ENCODE peak calls at places on chromosomes 13 and 19, in ten cellular contexts. N, A, K, L, G, U, Y, O, D and F are unnamed samples.

GRCh38 chr13:74575729-74576125 is 441.5 kb upstream of the KLF12 start:
- DNase-seq in N (peak), A (peak), K (peak), L (peak), G (peak), U (peak), Y (peak), O (no peak), D (peak), F (peak)

GRCh38 chr19:34409189-34410164 is 5.3 kb downstream of the PDCD2L start:
- DNase-seq in N (no peak), A (no peak), K (peak), L (no peak), G (no peak), U (no peak), Y (no peak), O (no peak), D (no peak), F (no peak)

GRCh38 chr13:101917475-101917810 is 465.0 kb downstream of the ITGBL1 start:
- DNase-seq in N (no peak), A (no peak), K (no peak), L (no peak), G (no peak), U (no peak), Y (no peak), O (no peak), D (no peak), F (no peak)

GRCh38 chr13:20174656-20175405 is 14.0 kb upstream of the GJA3 start:
- DNase-seq in N (peak), A (peak), K (peak), L (no peak), G (no peak), U (peak), Y (peak), O (peak), D (no peak), F (peak)

GRCh38 chr13:97125051-97125809 is 96.9 kb upstream of the MBNL2 start:
- DNase-seq in N (peak), A (no peak), K (peak), L (no peak), G (no peak), U (no peak), Y (no peak), O (no peak), D (no peak), F (peak)

GRCh38 chr13:27110056-27110746 is 61.4 kb downstream of the USP12 start:
- DNase-seq in N (no peak), A (no peak), K (no peak), L (no peak), G (no peak), U (no peak), Y (no peak), O (no peak), D (no peak), F (no peak)

GRCh38 chr13:86591862-86592261 is 792.6 kb upstream of the SLITRK6 start:
- DNase-seq in N (peak), A (no peak), K (no peak), L (no peak), G (no peak), U (no peak), Y (no peak), O (peak), D (no peak), F (no peak)

GRCh38 chr19:11091343-11092153 is 2.3 kb downstream of the LDLR start:
- DNase-seq in N (peak), A (peak), K (peak), L (peak), G (peak), U (peak), Y (no peak), O (peak), D (peak), F (peak)

GRCh38 chr13:65966991-65967451 is 1263.1 kb downstream of the PCDH9 start:
- DNase-seq in N (peak), A (no peak), K (no peak), L (no peak), G (no peak), U (no peak), Y (no peak), O (peak), D (no peak), F (no peak)

GRCh38 chr19:28039677-28040381 is 1173.1 kb downstream of the UQCRFS1 start:
- DNase-seq in N (no peak), A (peak), K (no peak), L (no peak), G (no peak), U (no peak), Y (no peak), O (no peak), D (no peak), F (no peak)

GRCh38 chr19:5863030-5863665 is 7.2 kb downstream of the FUT5 start:
- DNase-seq in N (no peak), A (no peak), K (no peak), L (no peak), G (no peak), U (no peak), Y (no peak), O (no peak), D (no peak), F (no peak)